ENCODE peak calls at places on chromosomes 11 and 22, in four cellular contexts. One of them, this sample, is unnamed. For H3K4me1, the result is how much of the 10 kb centered on the place peaks cover.

GRCh38 chr11:13939952-13940610 is 22.4 kb upstream of the SPON1 start:
- DNase-seq in CD4-positive, CD25-positive, alpha-beta regulatory T cell: no peak
- DNase-seq in A549: peak
- DNase-seq in stomach: no peak
- DNase-seq in this sample: no peak

GRCh38 chr11:34654491-34655334 is 33.8 kb downstream of the EHF start:
- DNase-seq in A549: peak
- DNase-seq in CD4-positive, CD25-positive, alpha-beta regulatory T cell: no peak
- DNase-seq in stomach: peak
- DNase-seq in this sample: no peak

GRCh38 chr22:44500623-44501022 is 2.6 kb upstream of the RTL6 start:
- DNase-seq in stomach: no peak
- DNase-seq in CD4-positive, CD25-positive, alpha-beta regulatory T cell: no peak
- DNase-seq in A549: no peak
- DNase-seq in this sample: no peak

GRCh38 chr11:84947970-84948600 is 679.1 kb downstream of the DLG2 start:
- DNase-seq in stomach: no peak
- DNase-seq in A549: no peak
- DNase-seq in CD4-positive, CD25-positive, alpha-beta regulatory T cell: no peak
- DNase-seq in this sample: no peak

GRCh38 chr22:28143206-28143605 is 224.2 kb upstream of the PITPNB start:
- DNase-seq in stomach: no peak
- DNase-seq in CD4-positive, CD25-positive, alpha-beta regulatory T cell: no peak
- DNase-seq in A549: no peak
- DNase-seq in this sample: no peak

GRCh38 chr11:10426475-10426874 is 28.6 kb upstream of the AMPD3 start:
- DNase-seq in stomach: no peak
- DNase-seq in A549: no peak
- DNase-seq in CD4-positive, CD25-positive, alpha-beta regulatory T cell: no peak
- DNase-seq in this sample: no peak

GRCh38 chr22:37416806-37417205 is 10.5 kb downstream of the ELFN2 start:
- DNase-seq in A549: no peak
- DNase-seq in CD4-positive, CD25-positive, alpha-beta regulatory T cell: peak
- DNase-seq in stomach: no peak
- DNase-seq in this sample: no peak

GRCh38 chr11:3855808-3856491 is 486 bp downstream of the STIM1 start:
- DNase-seq in A549: peak
- DNase-seq in CD4-positive, CD25-positive, alpha-beta regulatory T cell: peak
- DNase-seq in stomach: peak
- DNase-seq in this sample: peak

GRCh38 chr11:10487002-10487647 is 32.1 kb downstream of the AMPD3 start:
- DNase-seq in stomach: no peak
- DNase-seq in CD4-positive, CD25-positive, alpha-beta regulatory T cell: no peak
- DNase-seq in A549: no peak
- DNase-seq in this sample: no peak

GRCh38 chr11:20070459-20070858 is 89.8 kb downstream of the DBX1 start:
- DNase-seq in stomach: no peak
- DNase-seq in A549: no peak
- DNase-seq in CD4-positive, CD25-positive, alpha-beta regulatory T cell: no peak
- DNase-seq in this sample: no peak

GRCh38 chr11:107743161-107743560 is 31.3 kb upstream of the SLN start:
- DNase-seq in CD4-positive, CD25-positive, alpha-beta regulatory T cell: no peak
- DNase-seq in A549: no peak
- DNase-seq in stomach: no peak
- DNase-seq in this sample: no peak

GRCh38 chr11:125987066-125987641 is 41.3 kb downstream of the VSIG10L2 start:
- DNase-seq in stomach: no peak
- DNase-seq in A549: no peak
- DNase-seq in CD4-positive, CD25-positive, alpha-beta regulatory T cell: no peak
- DNase-seq in this sample: no peak

GRCh38 chr11:90220391-90220790 is 2.5 kb downstream of the CHORDC1 start:
- DNase-seq in CD4-positive, CD25-positive, alpha-beta regulatory T cell: peak
- DNase-seq in A549: peak
- DNase-seq in stomach: no peak
- DNase-seq in this sample: no peak

GRCh38 chr11:16713594-16713993 is 24.9 kb upstream of the C11orf58 start:
- DNase-seq in stomach: no peak
- DNase-seq in A549: no peak
- DNase-seq in CD4-positive, CD25-positive, alpha-beta regulatory T cell: no peak
- DNase-seq in this sample: no peak

GRCh38 chr11:126109941-126110731 is 47.5 kb upstream of the CDON start:
- DNase-seq in stomach: no peak
- DNase-seq in CD4-positive, CD25-positive, alpha-beta regulatory T cell: no peak
- DNase-seq in A549: no peak
- DNase-seq in this sample: no peak

GRCh38 chr11:16612801-16613400 is 125.5 kb upstream of the C11orf58 start:
- DNase-seq in stomach: no peak
- DNase-seq in CD4-positive, CD25-positive, alpha-beta regulatory T cell: no peak
- DNase-seq in A549: no peak
- DNase-seq in this sample: no peak

GRCh38 chr11:66720223-66720898 is 8.7 kb downstream of the SPTBN2 start:
- DNase-seq in A549: peak
- DNase-seq in CD4-positive, CD25-positive, alpha-beta regulatory T cell: peak
- DNase-seq in stomach: peak
- DNase-seq in this sample: peak

GRCh38 chr11:93563857-93564256 is 20.7 kb upstream of the SMCO4 start:
- DNase-seq in CD4-positive, CD25-positive, alpha-beta regulatory T cell: no peak
- DNase-seq in stomach: no peak
- DNase-seq in A549: no peak
- DNase-seq in this sample: no peak

GRCh38 chr11:9566561-9567063 is 6.9 kb upstream of the WEE1 start:
- DNase-seq in CD4-positive, CD25-positive, alpha-beta regulatory T cell: no peak
- DNase-seq in A549: no peak
- DNase-seq in stomach: no peak
- DNase-seq in this sample: no peak

GRCh38 chr11:117000039-117000740 is 98.0 kb downstream of the SIK3 start:
- DNase-seq in stomach: no peak
- DNase-seq in CD4-positive, CD25-positive, alpha-beta regulatory T cell: no peak
- DNase-seq in A549: no peak
- DNase-seq in this sample: no peak

GRCh38 chr22:39940757-39941305 is 19.4 kb upstream of the TMA7B start:
- DNase-seq in CD4-positive, CD25-positive, alpha-beta regulatory T cell: peak
- DNase-seq in stomach: no peak
- DNase-seq in A549: no peak
- DNase-seq in this sample: no peak

GRCh38 chr11:40175980-40176379 is 1283.5 kb downstream of the LRRC4C start:
- DNase-seq in A549: no peak
- DNase-seq in CD4-positive, CD25-positive, alpha-beta regulatory T cell: no peak
- DNase-seq in stomach: no peak
- DNase-seq in this sample: no peak

GRCh38 chr11:65434667-65435179 is 12.1 kb downstream of the NEAT1 start:
- DNase-seq in CD4-positive, CD25-positive, alpha-beta regulatory T cell: peak
- DNase-seq in A549: no peak
- DNase-seq in stomach: no peak
- DNase-seq in this sample: no peak

GRCh38 chr11:65437436-65438227 is 15.0 kb downstream of the NEAT1 start:
- DNase-seq in CD4-positive, CD25-positive, alpha-beta regulatory T cell: peak
- DNase-seq in A549: no peak
- DNase-seq in stomach: peak
- DNase-seq in this sample: no peak

GRCh38 chr11:65435330-65435931 is 12.8 kb downstream of the NEAT1 start:
- DNase-seq in stomach: no peak
- DNase-seq in A549: no peak
- DNase-seq in CD4-positive, CD25-positive, alpha-beta regulatory T cell: peak
- DNase-seq in this sample: no peak

GRCh38 chr11:65435981-65436411 is 13.4 kb downstream of the NEAT1 start:
- DNase-seq in A549: no peak
- DNase-seq in CD4-positive, CD25-positive, alpha-beta regulatory T cell: peak
- DNase-seq in stomach: peak
- DNase-seq in this sample: no peak

DNA sequence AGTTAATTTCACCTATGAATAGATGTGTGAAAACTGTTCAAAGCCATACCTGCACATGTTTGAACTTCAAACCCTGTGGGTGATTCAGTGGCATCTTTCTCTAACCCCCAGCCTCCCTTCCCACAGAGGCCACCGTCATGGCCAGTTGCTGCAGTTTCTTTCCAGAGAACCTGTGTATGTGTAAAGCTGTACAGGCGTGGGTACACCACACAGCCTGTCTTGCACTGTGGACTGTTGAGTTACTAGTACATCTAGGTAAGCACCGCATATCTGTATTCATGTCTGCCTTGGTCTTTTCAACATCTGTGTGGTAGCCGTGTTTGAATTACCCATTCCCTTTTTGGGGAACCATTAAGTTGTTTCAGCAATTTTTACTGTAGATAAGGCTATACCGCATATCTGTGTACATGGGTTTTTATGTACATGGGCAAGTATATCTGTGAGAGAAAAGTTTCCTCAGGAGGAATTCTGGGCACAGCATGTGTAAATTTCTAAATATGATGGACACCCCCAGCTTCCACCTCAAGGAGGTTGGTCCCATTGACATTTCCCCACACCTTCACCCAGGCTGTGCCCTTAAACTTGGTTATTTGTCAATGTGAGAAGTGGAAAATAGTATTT is 13.9 kb downstream of the NEAT1 start:
- DNase-seq in CD4-positive, CD25-positive, alpha-beta regulatory T cell: peak
- DNase-seq in stomach: peak
- DNase-seq in A549: no peak
- DNase-seq in this sample: no peak
- H3K4me1 ChIP-seq in CD4-positive, CD25-positive, alpha-beta regulatory T cell: under half
- H3K4me1 ChIP-seq in stomach: under half
- H3K4me1 ChIP-seq in A549: half or more
- H3K4me1 ChIP-seq in this sample: under half

GRCh38 chr11:15035283-15035682 is 38.1 kb upstream of the CALCB start:
- DNase-seq in CD4-positive, CD25-positive, alpha-beta regulatory T cell: no peak
- DNase-seq in A549: no peak
- DNase-seq in stomach: no peak
- DNase-seq in this sample: peak
- H3K4me3 ChIP-seq in CD4-positive, CD25-positive, alpha-beta regulatory T cell: no peak
- H3K4me3 ChIP-seq in A549: no peak
- H3K4me3 ChIP-seq in stomach: no peak
- H3K4me3 ChIP-seq in this sample: no peak

GRCh38 chr11:44823006-44823405 is 96.2 kb downstream of the TSPAN18 start:
- DNase-seq in CD4-positive, CD25-positive, alpha-beta regulatory T cell: no peak
- DNase-seq in A549: no peak
- DNase-seq in stomach: no peak
- DNase-seq in this sample: no peak
- H3K4me1 ChIP-seq in CD4-positive, CD25-positive, alpha-beta regulatory T cell: under half
- H3K4me1 ChIP-seq in A549: under half
- H3K4me1 ChIP-seq in stomach: under half
- H3K4me1 ChIP-seq in this sample: under half

DNA sequence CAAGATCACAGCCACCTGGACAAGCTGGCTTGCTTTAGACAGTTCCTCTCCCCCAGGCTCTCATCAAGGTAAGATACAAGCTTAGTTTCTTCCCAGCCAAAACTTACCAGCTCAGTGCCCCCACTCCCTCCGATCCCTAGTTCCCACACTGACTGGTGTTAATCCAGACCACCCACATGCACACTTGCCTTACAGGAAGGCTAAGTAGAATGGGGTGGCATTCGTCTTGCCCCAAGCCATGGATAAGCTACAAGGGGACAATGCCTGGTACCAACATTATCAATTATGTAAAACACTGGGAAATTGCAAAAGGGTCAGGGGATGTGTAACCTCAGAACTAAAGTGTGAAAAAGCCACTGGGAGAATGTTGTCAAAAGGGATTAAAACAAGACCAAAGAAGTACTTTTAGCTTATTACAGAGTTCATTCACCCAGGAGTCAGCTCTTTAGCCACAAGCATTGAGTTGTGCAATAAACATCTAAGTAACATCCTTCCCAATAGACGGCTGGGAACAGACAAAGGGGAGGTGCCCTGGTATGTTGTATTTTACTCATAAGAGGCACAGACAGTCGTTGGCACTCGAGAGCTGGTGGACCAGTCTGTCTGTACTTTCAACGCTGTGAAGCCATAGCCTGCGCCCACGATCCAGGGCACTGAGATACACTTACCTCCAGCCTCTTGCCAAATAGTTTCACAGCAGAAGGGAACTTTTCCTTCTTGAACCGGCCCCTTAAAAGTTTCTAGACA is 1.1 kb downstream of the DHCR7 start:
- DNase-seq in A549: no peak
- DNase-seq in CD4-positive, CD25-positive, alpha-beta regulatory T cell: peak
- DNase-seq in stomach: no peak
- DNase-seq in this sample: peak
- H3K4me3 ChIP-seq in A549: peak
- H3K4me3 ChIP-seq in CD4-positive, CD25-positive, alpha-beta regulatory T cell: peak
- H3K4me3 ChIP-seq in stomach: peak
- H3K4me3 ChIP-seq in this sample: no peak

DNA sequence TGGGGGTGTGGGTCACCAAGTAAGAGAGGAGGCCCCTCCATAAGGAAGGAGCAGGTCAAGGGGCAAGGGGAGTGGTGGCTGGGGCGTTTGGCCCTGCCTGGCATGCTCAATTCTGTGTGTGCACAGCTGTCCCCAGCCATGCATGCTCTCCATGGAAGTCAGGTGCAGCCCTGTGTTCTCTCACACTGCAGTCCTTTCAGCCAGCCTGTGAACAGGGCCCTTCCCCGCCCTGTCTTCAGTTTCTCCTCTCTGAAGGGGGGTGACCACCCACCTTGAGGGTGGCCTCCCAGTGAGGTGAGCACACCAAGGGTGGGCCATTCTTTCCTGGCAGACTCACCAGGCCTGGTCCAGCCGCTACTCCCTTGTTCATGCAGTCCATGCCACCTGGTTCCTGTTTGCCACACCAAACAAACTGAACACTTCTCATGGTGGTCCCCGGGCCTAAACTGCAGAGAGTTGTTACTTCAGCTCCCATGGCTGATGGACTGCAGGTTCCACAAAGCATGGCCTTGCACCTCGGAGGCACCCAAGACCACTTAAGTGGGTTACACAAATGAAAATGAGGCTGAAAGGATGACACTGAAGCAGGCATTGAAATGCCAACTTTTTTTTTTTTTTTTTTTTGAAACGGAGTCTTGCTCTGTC is 1.7 kb upstream of the CHCHD10 start:
- DNase-seq in stomach: no peak
- DNase-seq in A549: no peak
- DNase-seq in CD4-positive, CD25-positive, alpha-beta regulatory T cell: no peak
- DNase-seq in this sample: no peak
- H3K4me1 ChIP-seq in stomach: half or more
- H3K4me1 ChIP-seq in A549: under half
- H3K4me1 ChIP-seq in CD4-positive, CD25-positive, alpha-beta regulatory T cell: under half
- H3K4me1 ChIP-seq in this sample: under half